ENCODE peak calls at places on chromosomes 3 and 15, in five cellular contexts. One of them, this sample, is unnamed.

GRCh38 chr3:147008886-147009285 is 397.5 kb downstream of the ZIC4 start:
- DNase-seq in stimulated activated CD8-positive, alpha-beta memory T cell treated with anti-CD3 and anti-CD28 coated beads, Interleukin-15, amount 100 ng/mL, for 24 hours: no peak
- DNase-seq in KBM-7: no peak
- DNase-seq in GM03348: peak
- DNase-seq in foreskin fibroblast: peak
- DNase-seq in this sample: peak

GRCh38 chr15:97995192-97995591 is 34.7 kb downstream of the ARRDC4 start:
- DNase-seq in stimulated activated CD8-positive, alpha-beta memory T cell treated with anti-CD3 and anti-CD28 coated beads, Interleukin-15, amount 100 ng/mL, for 24 hours: no peak
- DNase-seq in KBM-7: no peak
- DNase-seq in GM03348: no peak
- DNase-seq in foreskin fibroblast: no peak
- DNase-seq in this sample: no peak

GRCh38 chr3:157174616-157175498 is 14.9 kb upstream of the CCNL1 start:
- DNase-seq in stimulated activated CD8-positive, alpha-beta memory T cell treated with anti-CD3 and anti-CD28 coated beads, Interleukin-15, amount 100 ng/mL, for 24 hours: peak
- DNase-seq in KBM-7: peak
- DNase-seq in GM03348: peak
- DNase-seq in foreskin fibroblast: peak
- DNase-seq in this sample: peak

GRCh38 chr3:65591313-65591712 is 447.4 kb downstream of the MAGI1 start:
- DNase-seq in stimulated activated CD8-positive, alpha-beta memory T cell treated with anti-CD3 and anti-CD28 coated beads, Interleukin-15, amount 100 ng/mL, for 24 hours: no peak
- DNase-seq in KBM-7: no peak
- DNase-seq in GM03348: no peak
- DNase-seq in foreskin fibroblast: no peak
- DNase-seq in this sample: no peak

GRCh38 chr3:193948459-193948858 is 187.5 kb upstream of the HES1 start:
- DNase-seq in stimulated activated CD8-positive, alpha-beta memory T cell treated with anti-CD3 and anti-CD28 coated beads, Interleukin-15, amount 100 ng/mL, for 24 hours: no peak
- DNase-seq in KBM-7: no peak
- DNase-seq in GM03348: no peak
- DNase-seq in foreskin fibroblast: no peak
- DNase-seq in this sample: no peak

GRCh38 chr3:98136631-98137030 is 6.1 kb downstream of the OR5H1 start:
- DNase-seq in stimulated activated CD8-positive, alpha-beta memory T cell treated with anti-CD3 and anti-CD28 coated beads, Interleukin-15, amount 100 ng/mL, for 24 hours: no peak
- DNase-seq in KBM-7: no peak
- DNase-seq in GM03348: no peak
- DNase-seq in foreskin fibroblast: no peak
- DNase-seq in this sample: no peak

GRCh38 chr3:186070996-186071395 is 37.9 kb downstream of the ETV5 start:
- DNase-seq in stimulated activated CD8-positive, alpha-beta memory T cell treated with anti-CD3 and anti-CD28 coated beads, Interleukin-15, amount 100 ng/mL, for 24 hours: no peak
- DNase-seq in KBM-7: no peak
- DNase-seq in GM03348: no peak
- DNase-seq in foreskin fibroblast: peak
- DNase-seq in this sample: peak

GRCh38 chr15:100114526-100114925 is 227.2 kb downstream of the ADAMTS17 start:
- DNase-seq in stimulated activated CD8-positive, alpha-beta memory T cell treated with anti-CD3 and anti-CD28 coated beads, Interleukin-15, amount 100 ng/mL, for 24 hours: no peak
- DNase-seq in KBM-7: no peak
- DNase-seq in GM03348: no peak
- DNase-seq in foreskin fibroblast: no peak
- DNase-seq in this sample: no peak

GRCh38 chr3:86938706-86939105 is 52.2 kb downstream of the VGLL3 start:
- DNase-seq in stimulated activated CD8-positive, alpha-beta memory T cell treated with anti-CD3 and anti-CD28 coated beads, Interleukin-15, amount 100 ng/mL, for 24 hours: no peak
- DNase-seq in KBM-7: no peak
- DNase-seq in GM03348: peak
- DNase-seq in foreskin fibroblast: peak
- DNase-seq in this sample: peak

GRCh38 chr15:90386221-90386620 is 1.8 kb upstream of the IQGAP1 start:
- DNase-seq in stimulated activated CD8-positive, alpha-beta memory T cell treated with anti-CD3 and anti-CD28 coated beads, Interleukin-15, amount 100 ng/mL, for 24 hours: no peak
- DNase-seq in KBM-7: no peak
- DNase-seq in GM03348: no peak
- DNase-seq in foreskin fibroblast: peak
- DNase-seq in this sample: no peak

GRCh38 chr3:106963446-106963845 is 413.8 kb upstream of the CCDC54 start:
- DNase-seq in stimulated activated CD8-positive, alpha-beta memory T cell treated with anti-CD3 and anti-CD28 coated beads, Interleukin-15, amount 100 ng/mL, for 24 hours: no peak
- DNase-seq in KBM-7: no peak
- DNase-seq in GM03348: peak
- DNase-seq in foreskin fibroblast: peak
- DNase-seq in this sample: no peak

GRCh38 chr3:144549161-144549560 is 577.5 kb downstream of the DIPK2A start:
- DNase-seq in stimulated activated CD8-positive, alpha-beta memory T cell treated with anti-CD3 and anti-CD28 coated beads, Interleukin-15, amount 100 ng/mL, for 24 hours: no peak
- DNase-seq in KBM-7: no peak
- DNase-seq in GM03348: no peak
- DNase-seq in foreskin fibroblast: peak
- DNase-seq in this sample: no peak

GRCh38 chr3:152157337-152157736 is 111.4 kb upstream of the MBNL1 start:
- DNase-seq in stimulated activated CD8-positive, alpha-beta memory T cell treated with anti-CD3 and anti-CD28 coated beads, Interleukin-15, amount 100 ng/mL, for 24 hours: no peak
- DNase-seq in KBM-7: no peak
- DNase-seq in GM03348: no peak
- DNase-seq in foreskin fibroblast: no peak
- DNase-seq in this sample: no peak

GRCh38 chr15:75887178-75887577 is 16.5 kb upstream of the FBXO22 start:
- DNase-seq in stimulated activated CD8-positive, alpha-beta memory T cell treated with anti-CD3 and anti-CD28 coated beads, Interleukin-15, amount 100 ng/mL, for 24 hours: no peak
- DNase-seq in KBM-7: no peak
- DNase-seq in GM03348: no peak
- DNase-seq in foreskin fibroblast: no peak
- DNase-seq in this sample: no peak

GRCh38 chr15:72534522-72534921 is 60.4 kb downstream of the ARIH1 start:
- DNase-seq in stimulated activated CD8-positive, alpha-beta memory T cell treated with anti-CD3 and anti-CD28 coated beads, Interleukin-15, amount 100 ng/mL, for 24 hours: no peak
- DNase-seq in KBM-7: no peak
- DNase-seq in GM03348: no peak
- DNase-seq in foreskin fibroblast: no peak
- DNase-seq in this sample: no peak

GRCh38 chr3:9957214-9957613 is 5.0 kb upstream of the PRRT3 start:
- DNase-seq in stimulated activated CD8-positive, alpha-beta memory T cell treated with anti-CD3 and anti-CD28 coated beads, Interleukin-15, amount 100 ng/mL, for 24 hours: no peak
- DNase-seq in KBM-7: no peak
- DNase-seq in GM03348: peak
- DNase-seq in foreskin fibroblast: peak
- DNase-seq in this sample: no peak

GRCh38 chr15:52877255-52877654 is 87.1 kb upstream of the ONECUT1 start:
- DNase-seq in stimulated activated CD8-positive, alpha-beta memory T cell treated with anti-CD3 and anti-CD28 coated beads, Interleukin-15, amount 100 ng/mL, for 24 hours: no peak
- DNase-seq in KBM-7: no peak
- DNase-seq in GM03348: no peak
- DNase-seq in foreskin fibroblast: no peak
- DNase-seq in this sample: no peak

GRCh38 chr15:95495033-95495541 is 835.4 kb upstream of the NR2F2 start:
- DNase-seq in stimulated activated CD8-positive, alpha-beta memory T cell treated with anti-CD3 and anti-CD28 coated beads, Interleukin-15, amount 100 ng/mL, for 24 hours: no peak
- DNase-seq in KBM-7: no peak
- DNase-seq in GM03348: no peak
- DNase-seq in foreskin fibroblast: peak
- DNase-seq in this sample: no peak

GRCh38 chr15:47431501-47431900 is 285.8 kb upstream of the SEMA6D start:
- DNase-seq in stimulated activated CD8-positive, alpha-beta memory T cell treated with anti-CD3 and anti-CD28 coated beads, Interleukin-15, amount 100 ng/mL, for 24 hours: no peak
- DNase-seq in KBM-7: no peak
- DNase-seq in GM03348: peak
- DNase-seq in foreskin fibroblast: peak
- DNase-seq in this sample: peak

GRCh38 chr15:51227967-51228783 is 110.2 kb downstream of the CYP19A1 start:
- DNase-seq in stimulated activated CD8-positive, alpha-beta memory T cell treated with anti-CD3 and anti-CD28 coated beads, Interleukin-15, amount 100 ng/mL, for 24 hours: no peak
- DNase-seq in KBM-7: peak
- DNase-seq in GM03348: peak
- DNase-seq in foreskin fibroblast: peak
- DNase-seq in this sample: peak